ENCODE peak calls at places on chromosomes 11 and 22, in ten cellular contexts. N is body of pancreas, X is lower lobe of right lung, K is mammary epithelial cell, U is pancreas, J is fibroblast of lung, Z is IMR-90, C is neural progenitor cell, G is gastrocnemius medialis, T is left ventricle myocardium inferior. M is an unnamed sample. For H3K4me1 and H3K27me3, the result is how much of the 10 kb centered on the place peaks cover.

GRCh38 chr22:35476341-35476740 is 64.3 kb upstream of the RASD2 start:
- DNase-seq in N (no peak), X (no peak), K (no peak), U (no peak), J (peak), Z (no peak), C (no peak), G (no peak), T (no peak), M (no peak)

GRCh38 chr11:124944565-124944964 is 8.7 kb upstream of the HEPACAM start:
- DNase-seq in N (no peak), X (no peak), K (no peak), U (no peak), J (no peak), Z (no peak), C (no peak), G (no peak), T (no peak), M (no peak)

GRCh38 chr11:112042161-112042960 is 17.2 kb downstream of the DLAT start:
- DNase-seq in N (no peak), X (no peak), K (peak), U (no peak), J (peak), Z (peak), C (no peak), G (no peak), T (no peak), M (no peak)

GRCh38 chr11:92329644-92330043 is 105.0 kb downstream of the FAT3 start:
- DNase-seq in N (no peak), X (no peak), K (peak), U (no peak), J (peak), Z (peak), C (no peak), G (no peak), T (no peak), M (no peak)

GRCh38 chr11:267491-267994 is 10.7 kb upstream of the NLRP6 start:
- DNase-seq in N (no peak), X (peak), K (peak), U (no peak), J (no peak), Z (no peak), C (no peak), G (no peak), T (peak), M (peak)

GRCh38 chr11:96194571-96194970 is 148.4 kb downstream of the MAML2 start:
- DNase-seq in N (no peak), X (no peak), K (no peak), U (no peak), J (no peak), Z (no peak), C (no peak), G (no peak), T (no peak), M (no peak)

GRCh38 chr11:32829157-32829679 is 509 bp upstream of the PRRG4 start:
- DNase-seq in N (no peak), X (no peak), K (peak), U (no peak), J (no peak), Z (no peak), C (no peak), G (no peak), T (no peak), M (no peak)

GRCh38 chr11:105244157-105244820 is 104.7 kb upstream of the CARD18 start:
- DNase-seq in N (peak), X (no peak), K (peak), U (no peak), J (peak), Z (peak), C (no peak), G (peak), T (no peak), M (no peak)

GRCh38 chr11:92376146-92376599 is 151.6 kb downstream of the FAT3 start:
- DNase-seq in N (no peak), X (no peak), K (no peak), U (no peak), J (peak), Z (peak), C (no peak), G (no peak), T (no peak), M (no peak)

GRCh38 chr11:13761250-13761649 is 92.8 kb downstream of the FAR1 start:
- DNase-seq in N (no peak), X (no peak), K (no peak), U (no peak), J (peak), Z (peak), C (no peak), G (no peak), T (no peak), M (no peak)

GRCh38 chr22:46103181-46103580 is 47.1 kb upstream of the PPARA start:
- DNase-seq in N (no peak), X (no peak), K (no peak), U (no peak), J (no peak), Z (no peak), C (no peak), G (no peak), T (no peak), M (no peak)
- H3K4me1 ChIP-seq in N (half or more), X (half or more), K (half or more), U (half or more), J (half or more), Z (under half), C (under half), G (half or more), T (half or more), M (half or more)

GRCh38 chr22:30541979-30542810 is 4.3 kb downstream of the SEC14L6 start:
- DNase-seq in N (peak), X (peak), K (no peak), U (peak), J (peak), Z (no peak), C (peak), G (no peak), T (no peak), M (no peak)

GRCh38 chr22:30546616-30547015 is at the start of gene SEC14L6:
- DNase-seq in N (no peak), X (no peak), K (no peak), U (no peak), J (no peak), Z (no peak), C (no peak), G (no peak), T (no peak), M (no peak)

GRCh38 chr22:30539368-30539767 is 7.2 kb downstream of the SEC14L6 start:
- DNase-seq in N (no peak), X (no peak), K (no peak), U (no peak), J (no peak), Z (no peak), C (no peak), G (no peak), T (no peak), M (no peak)

GRCh38 chr22:30547188-30547587 is 647 bp upstream of the SEC14L6 start:
- DNase-seq in N (no peak), X (no peak), K (no peak), U (no peak), J (no peak), Z (no peak), C (no peak), G (no peak), T (no peak), M (no peak)

GRCh38 chr22:30542811-30543188 is 3.7 kb downstream of the SEC14L6 start:
- DNase-seq in N (no peak), X (no peak), K (no peak), U (no peak), J (no peak), Z (no peak), C (no peak), G (no peak), T (no peak), M (no peak)
- H3K27me3 ChIP-seq in N (under half), X (under half), K (under half), U (under half), J (under half), Z (under half), C (under half), G (under half), T (half or more), M (under half)

DNA sequence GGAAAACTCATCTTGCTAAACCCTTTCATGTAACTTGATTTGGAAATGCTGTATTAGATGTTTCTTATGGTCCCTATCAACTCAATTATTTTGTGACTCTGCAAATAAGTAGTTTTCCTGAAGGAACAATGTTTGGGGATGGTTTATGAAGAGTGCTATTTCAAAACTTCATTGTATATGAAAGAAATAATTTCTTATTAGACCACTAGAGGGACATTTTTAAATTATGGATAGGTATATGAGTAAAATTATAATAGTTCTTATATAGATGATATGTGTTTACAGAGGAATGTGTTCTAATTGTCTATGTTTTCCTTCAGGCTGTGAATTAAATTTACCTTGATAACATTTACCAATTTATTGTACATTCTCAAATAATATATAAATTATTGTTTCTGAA is 509.4 kb upstream of the RAG2 start:
- DNase-seq in N (no peak), X (no peak), K (no peak), U (no peak), J (no peak), Z (no peak), C (no peak), G (no peak), T (no peak), M (no peak)
- TF ChIP-seq CTCF in N (no peak), X (no peak), K (no peak), U (no peak), J (no peak), Z (peak), C (no peak), G (no peak), T (no peak), M (no peak)

GRCh38 chr11:6390718-6391547 is 659 bp downstream of the SMPD1 start:
- DNase-seq in N (no peak), X (no peak), K (no peak), U (no peak), J (no peak), Z (no peak), C (no peak), G (no peak), T (no peak), M (no peak)
- H3K4me1 ChIP-seq in N (under half), X (under half), K (under half), U (under half), J (under half), Z (under half), C (under half), G (under half), T (under half), M (under half)

GRCh38 chr11:102798012-102798746 is at the start of gene MMP1:
- DNase-seq in N (no peak), X (no peak), K (peak), U (no peak), J (peak), Z (peak), C (no peak), G (no peak), T (no peak), M (peak)

GRCh38 chr11:102802341-102802740 is 4.4 kb upstream of the MMP1 start:
- DNase-seq in N (no peak), X (no peak), K (peak), U (no peak), J (peak), Z (peak), C (no peak), G (peak), T (no peak), M (no peak)

GRCh38 chr11:102806296-102806695 is 8.3 kb upstream of the MMP1 start:
- DNase-seq in N (no peak), X (no peak), K (no peak), U (no peak), J (peak), Z (peak), C (no peak), G (no peak), T (no peak), M (no peak)

GRCh38 chr11:102799656-102800339 is 1.8 kb upstream of the MMP1 start:
- DNase-seq in N (no peak), X (no peak), K (no peak), U (no peak), J (no peak), Z (peak), C (no peak), G (no peak), T (no peak), M (no peak)

DNA sequence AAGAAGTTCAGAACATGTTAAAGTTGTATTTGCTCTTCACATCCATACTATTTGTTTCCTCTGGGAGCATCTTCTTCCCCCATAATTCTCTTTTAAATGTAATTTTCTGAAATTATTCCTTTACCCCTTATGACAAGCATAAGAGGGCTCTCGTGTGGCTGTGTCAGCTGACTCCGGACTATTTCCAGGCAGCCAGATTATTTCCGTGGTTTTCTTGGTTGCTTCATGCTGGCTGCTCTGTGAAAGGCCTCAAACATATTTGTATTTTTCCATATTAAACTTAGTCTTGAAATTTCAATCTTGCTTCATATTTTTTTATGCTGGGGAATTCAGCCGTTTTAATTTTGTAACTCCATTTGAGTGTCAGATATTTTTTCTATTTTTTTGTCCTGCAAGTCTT is 2.8 kb upstream of the MMP1 start:
- DNase-seq in N (no peak), X (no peak), K (no peak), U (no peak), J (no peak), Z (no peak), C (no peak), G (no peak), T (no peak), M (no peak)
- H3K27me3 ChIP-seq in N (under half), X (under half), K (under half), U (under half), J (under half), Z (under half), C (under half), G (under half), T (under half), M (under half)

GRCh38 chr22:23257889-23258825 is 77.8 kb downstream of the BCR start:
- DNase-seq in N (no peak), X (no peak), K (no peak), U (no peak), J (no peak), Z (no peak), C (no peak), G (no peak), T (no peak), M (no peak)

GRCh38 chr22:23261900-23262450 is 81.7 kb downstream of the BCR start:
- DNase-seq in N (no peak), X (no peak), K (no peak), U (no peak), J (no peak), Z (no peak), C (no peak), G (no peak), T (no peak), M (no peak)

GRCh38 chr22:23260645-23261581 is 80.6 kb downstream of the BCR start:
- DNase-seq in N (no peak), X (no peak), K (no peak), U (no peak), J (no peak), Z (no peak), C (no peak), G (no peak), T (no peak), M (no peak)

GRCh38 chr22:23258826-23259170 is 78.5 kb downstream of the BCR start:
- DNase-seq in N (no peak), X (no peak), K (no peak), U (no peak), J (no peak), Z (no peak), C (no peak), G (no peak), T (no peak), M (no peak)

DNA sequence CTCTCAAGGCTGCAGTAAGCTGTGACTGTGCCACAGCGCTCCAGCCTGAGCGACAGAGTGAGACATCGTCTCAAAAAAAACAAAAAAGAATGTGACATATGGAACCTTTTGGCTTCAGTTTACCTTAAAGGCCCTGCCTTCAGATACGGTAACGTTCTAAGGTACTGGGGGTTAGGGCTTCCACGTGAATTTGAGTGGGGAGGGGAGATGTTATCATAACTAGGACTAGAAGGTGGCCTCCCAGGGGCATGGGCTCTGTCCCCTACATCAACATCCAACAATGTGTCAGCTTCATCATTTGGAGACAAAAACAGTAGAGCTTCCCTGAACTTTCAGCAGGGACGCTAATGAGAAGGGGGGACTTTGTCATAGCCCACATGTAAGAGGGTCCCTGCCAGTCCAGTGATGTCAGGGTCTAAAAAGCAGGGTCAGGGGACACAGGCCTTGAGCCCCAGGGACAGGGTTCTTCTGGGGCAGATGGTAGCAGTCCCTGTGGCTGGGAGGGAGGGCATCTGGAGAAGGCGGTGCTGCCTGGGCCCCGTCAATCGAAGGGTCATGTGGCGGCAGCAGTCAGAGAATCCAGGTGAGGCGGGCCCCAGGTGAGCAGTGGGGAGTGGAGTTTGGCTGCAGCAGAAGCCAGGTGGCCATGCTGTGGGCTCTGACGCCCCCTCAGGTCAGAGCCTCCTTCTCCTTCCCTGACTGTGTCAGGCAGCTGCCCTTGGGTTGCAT is 79.8 kb downstream of the BCR start:
- DNase-seq in N (no peak), X (no peak), K (no peak), U (no peak), J (no peak), Z (no peak), C (no peak), G (no peak), T (no peak), M (no peak)
- TF ChIP-seq CTCF in N (no peak), X (no peak), K (no peak), U (no peak), J (no peak), Z (no peak), C (peak), G (no peak), T (no peak), M (no peak)